ENCODE peak calls at places on chromosomes 6 and 20, in four cellular contexts. Z is pancreas, O is activated gamma-delta T cell treated with Interleukin-2 at 50 U/mL for 16 hours, W is A673. R is an unnamed sample.
A peak's percentile ranks its signal among the peaks of the same experiment; 100 is the strongest.

GRCh38 chr6:110876170-110876773 is 1.7 kb downstream of the AMD1 start:
- DNase-seq in Z (peak; percentile 85), O (peak; percentile 41), W (peak; percentile 87), R (peak; percentile 92)

GRCh38 chr20:1538655-1539054 is 18.9 kb downstream of the SIRPD start:
- DNase-seq in Z (no peak), O (no peak), W (no peak), R (no peak)

GRCh38 chr6:21101694-21102093 is 491.9 kb upstream of the SOX4 start:
- DNase-seq in Z (no peak), O (no peak), W (no peak), R (no peak)

GRCh38 chr20:675453-676314 is at the start of gene SCRT2:
- DNase-seq in Z (peak; percentile 86), O (peak; percentile 60), W (peak; percentile 73), R (peak; percentile 84)

GRCh38 chr6:143059616-143060353 is 904 bp upstream of the AIG1 start:
- DNase-seq in Z (no peak), O (no peak), W (no peak), R (peak; percentile 62)

GRCh38 chr6:4224082-4224978 is 89.0 kb upstream of the ECI2 start:
- DNase-seq in Z (no peak), O (no peak), W (no peak), R (no peak)

GRCh38 chr20:22466447-22467171 is 117.8 kb downstream of the FOXA2 start:
- DNase-seq in Z (no peak), O (no peak), W (no peak), R (no peak)

GRCh38 chr6:117050301-117050700 is 173.3 kb downstream of the RFX6 start:
- DNase-seq in Z (no peak), O (no peak), W (no peak), R (peak; percentile 57)

GRCh38 chr6:32886674-32887383 is 32.8 kb downstream of the PSMB9 start:
- DNase-seq in Z (peak; percentile 49), O (no peak), W (peak; percentile 55), R (no peak)

GRCh38 chr6:89475634-89476033 is 42.7 kb downstream of the ANKRD6 start:
- DNase-seq in Z (no peak), O (no peak), W (no peak), R (peak; percentile 52)

GRCh38 chr6:42756713-42757112 is 10.8 kb upstream of the TBCC start:
- DNase-seq in Z (no peak), O (no peak), W (no peak), R (no peak)

GRCh38 chr20:34165246-34165645 is 53.2 kb upstream of the EIF2S2 start:
- DNase-seq in Z (no peak), O (no peak), W (peak; percentile 43), R (no peak)